ENCODE peak calls at places on chromosomes 6 and 20, in four cellular contexts. One of them, this sample, is unnamed.
A peak's percentile ranks its signal among the peaks of the same experiment; 100 is the strongest.

GRCh38 chr20:10448270-10449156 is 13.4 kb downstream of the SLX4IP start:
- DNase-seq in keratinocyte: no peak
- DNase-seq in heart right ventricle: no peak
- DNase-seq in GM23338: no peak
- DNase-seq in this sample: no peak

GRCh38 chr6:106373502-106374239 is 13.2 kb downstream of the CRYBG1 start:
- DNase-seq in keratinocyte: no peak
- DNase-seq in heart right ventricle: no peak
- DNase-seq in GM23338: no peak
- DNase-seq in this sample: no peak

GRCh38 chr6:124963416-124964083 is 1.3 kb downstream of the RNF217 start:
- DNase-seq in keratinocyte: no peak
- DNase-seq in heart right ventricle: no peak
- DNase-seq in GM23338: peak; percentile 52
- DNase-seq in this sample: no peak

GRCh38 chr20:31476648-31477220 is 1.6 kb downstream of the REM1 start:
- DNase-seq in keratinocyte: no peak
- DNase-seq in heart right ventricle: no peak
- DNase-seq in GM23338: no peak
- DNase-seq in this sample: no peak

GRCh38 chr20:52847739-52848359 is 124.3 kb upstream of the TSHZ2 start:
- DNase-seq in keratinocyte: no peak
- DNase-seq in heart right ventricle: no peak
- DNase-seq in GM23338: no peak
- DNase-seq in this sample: no peak

GRCh38 chr20:11044561-11044960 is 370.8 kb upstream of the JAG1 start:
- DNase-seq in keratinocyte: no peak
- DNase-seq in heart right ventricle: no peak
- DNase-seq in GM23338: no peak
- DNase-seq in this sample: no peak

GRCh38 chr20:5670137-5670536 is 80.1 kb upstream of the SHLD1 start:
- DNase-seq in keratinocyte: no peak
- DNase-seq in heart right ventricle: no peak
- DNase-seq in GM23338: no peak
- DNase-seq in this sample: no peak

GRCh38 chr20:45402946-45403345 is 5.1 kb upstream of the DBNDD2 start:
- DNase-seq in keratinocyte: no peak
- DNase-seq in heart right ventricle: no peak
- DNase-seq in GM23338: no peak
- DNase-seq in this sample: no peak

GRCh38 chr6:40482532-40482931 is 104.6 kb downstream of the LRFN2 start:
- DNase-seq in keratinocyte: no peak
- DNase-seq in heart right ventricle: no peak
- DNase-seq in GM23338: peak; percentile 41
- DNase-seq in this sample: no peak

GRCh38 chr6:169386431-169387057 is 132.9 kb upstream of the THBS2 start:
- DNase-seq in keratinocyte: no peak
- DNase-seq in heart right ventricle: no peak
- DNase-seq in GM23338: no peak
- DNase-seq in this sample: no peak

GRCh38 chr6:90274481-90275030 is 22.1 kb downstream of the BACH2 start:
- DNase-seq in keratinocyte: no peak
- DNase-seq in heart right ventricle: no peak
- DNase-seq in GM23338: peak; percentile 61
- DNase-seq in this sample: no peak

GRCh38 chr6:17703256-17703694 is 3.5 kb downstream of the NUP153 start:
- DNase-seq in keratinocyte: peak; percentile 46
- DNase-seq in heart right ventricle: peak; percentile 10
- DNase-seq in GM23338: no peak
- DNase-seq in this sample: no peak

GRCh38 chr6:14664112-14664592 is 546.6 kb downstream of the CD83 start:
- DNase-seq in keratinocyte: no peak
- DNase-seq in heart right ventricle: no peak
- DNase-seq in GM23338: no peak
- DNase-seq in this sample: no peak

GRCh38 chr6:110170081-110170480 is 9.4 kb downstream of the WASF1 start:
- DNase-seq in keratinocyte: no peak
- DNase-seq in heart right ventricle: no peak
- DNase-seq in GM23338: peak; percentile 16
- DNase-seq in this sample: no peak

GRCh38 chr6:8180327-8181161 is 78.2 kb upstream of the EEF1E1 start:
- DNase-seq in keratinocyte: no peak
- DNase-seq in heart right ventricle: no peak
- DNase-seq in GM23338: peak; percentile 72
- DNase-seq in this sample: no peak

GRCh38 chr20:23435675-23436539 is 3.6 kb upstream of the CSTL1 start:
- DNase-seq in keratinocyte: no peak
- DNase-seq in heart right ventricle: peak; percentile 24
- DNase-seq in GM23338: no peak
- DNase-seq in this sample: no peak

GRCh38 chr20:63667858-63668257 is 9.7 kb downstream of the RTEL1 start:
- DNase-seq in keratinocyte: no peak
- DNase-seq in heart right ventricle: no peak
- DNase-seq in GM23338: no peak
- DNase-seq in this sample: no peak

GRCh38 chr20:19628570-19629134 is 129.4 kb upstream of the RIN2 start:
- DNase-seq in keratinocyte: peak; percentile 21
- DNase-seq in heart right ventricle: peak; percentile 50
- DNase-seq in GM23338: peak; percentile 89
- DNase-seq in this sample: no peak

GRCh38 chr6:145756170-145756662 is 20.9 kb upstream of the EPM2A start:
- DNase-seq in keratinocyte: peak; percentile 81
- DNase-seq in heart right ventricle: peak; percentile 40
- DNase-seq in GM23338: no peak
- DNase-seq in this sample: peak; percentile 70

GRCh38 chr6:104887350-104887749 is 27.6 kb upstream of the HACE1 start:
- DNase-seq in keratinocyte: no peak
- DNase-seq in heart right ventricle: no peak
- DNase-seq in GM23338: peak; percentile 44
- DNase-seq in this sample: no peak

GRCh38 chr20:31722388-31723281 is at the start of gene BCL2L1:
- DNase-seq in keratinocyte: no peak
- DNase-seq in heart right ventricle: peak; percentile 90
- DNase-seq in GM23338: peak; percentile 96
- DNase-seq in this sample: peak; percentile 91

GRCh38 chr6:106973841-106974336 is 640 bp downstream of the CD24 start:
- DNase-seq in keratinocyte: no peak
- DNase-seq in heart right ventricle: no peak
- DNase-seq in GM23338: peak; percentile 32
- DNase-seq in this sample: no peak

GRCh38 chr6:44228433-44228832 is 5.0 kb downstream of the SLC29A1 start:
- DNase-seq in keratinocyte: no peak
- DNase-seq in heart right ventricle: no peak
- DNase-seq in GM23338: no peak
- DNase-seq in this sample: no peak

DNA sequence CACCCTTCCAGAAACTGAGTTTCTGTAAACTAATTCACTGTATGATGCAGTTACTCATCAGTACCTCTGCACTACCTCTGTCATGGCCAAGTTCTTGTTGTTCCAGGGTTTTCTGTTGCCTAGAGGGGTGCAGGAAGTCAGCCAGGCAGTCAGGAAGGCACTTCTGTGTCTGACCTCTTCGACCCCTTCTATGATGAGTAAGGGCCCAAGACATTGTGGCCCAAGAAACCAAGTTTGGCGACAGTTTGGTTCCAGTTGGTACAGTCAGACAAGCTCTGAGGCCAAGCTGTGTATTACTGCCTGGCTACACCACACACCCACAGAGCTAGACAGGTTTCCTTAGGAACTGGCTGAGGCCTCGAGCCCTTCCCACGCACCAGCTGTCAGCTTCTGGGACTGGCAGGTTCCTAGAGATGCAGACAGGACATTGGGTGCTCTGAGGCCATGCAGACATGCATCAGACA is 41.2 kb downstream of the TRAF3IP2 start:
- DNase-seq in keratinocyte: no peak
- DNase-seq in heart right ventricle: no peak
- DNase-seq in GM23338: no peak
- DNase-seq in this sample: peak; percentile 55
- H3K4me1 ChIP-seq in keratinocyte: peaks cover 42% of the 10 kb centered on the region
- H3K4me1 ChIP-seq in heart right ventricle: peaks cover 68% of the 10 kb centered on the region
- H3K4me1 ChIP-seq in GM23338: no peaks in the 10 kb centered on the region
- H3K4me1 ChIP-seq in this sample: peaks cover 63% of the 10 kb centered on the region

GRCh38 chr6:3542032-3542640 is 85.3 kb upstream of the SLC22A23 start:
- DNase-seq in keratinocyte: no peak
- DNase-seq in heart right ventricle: no peak
- DNase-seq in GM23338: no peak
- DNase-seq in this sample: no peak

GRCh38 chr6:3545156-3545555 is 88.3 kb upstream of the SLC22A23 start:
- DNase-seq in keratinocyte: no peak
- DNase-seq in heart right ventricle: no peak
- DNase-seq in GM23338: no peak
- DNase-seq in this sample: no peak

GRCh38 chr6:3538536-3538935 is 81.7 kb upstream of the SLC22A23 start:
- DNase-seq in keratinocyte: no peak
- DNase-seq in heart right ventricle: no peak
- DNase-seq in GM23338: no peak
- DNase-seq in this sample: no peak

GRCh38 chr6:3540253-3540820 is 83.5 kb upstream of the SLC22A23 start:
- DNase-seq in keratinocyte: no peak
- DNase-seq in heart right ventricle: no peak
- DNase-seq in GM23338: no peak
- DNase-seq in this sample: no peak

GRCh38 chr6:3540980-3541379 is 84.1 kb upstream of the SLC22A23 start:
- DNase-seq in keratinocyte: no peak
- DNase-seq in heart right ventricle: no peak
- DNase-seq in GM23338: no peak
- DNase-seq in this sample: no peak
- H3K27ac ChIP-seq in keratinocyte: no peak overlapping the region
- H3K27ac ChIP-seq in heart right ventricle: no peak overlapping the region
- H3K27ac ChIP-seq in GM23338: no peak overlapping the region
- H3K27ac ChIP-seq in this sample: no peak overlapping the region

DNA sequence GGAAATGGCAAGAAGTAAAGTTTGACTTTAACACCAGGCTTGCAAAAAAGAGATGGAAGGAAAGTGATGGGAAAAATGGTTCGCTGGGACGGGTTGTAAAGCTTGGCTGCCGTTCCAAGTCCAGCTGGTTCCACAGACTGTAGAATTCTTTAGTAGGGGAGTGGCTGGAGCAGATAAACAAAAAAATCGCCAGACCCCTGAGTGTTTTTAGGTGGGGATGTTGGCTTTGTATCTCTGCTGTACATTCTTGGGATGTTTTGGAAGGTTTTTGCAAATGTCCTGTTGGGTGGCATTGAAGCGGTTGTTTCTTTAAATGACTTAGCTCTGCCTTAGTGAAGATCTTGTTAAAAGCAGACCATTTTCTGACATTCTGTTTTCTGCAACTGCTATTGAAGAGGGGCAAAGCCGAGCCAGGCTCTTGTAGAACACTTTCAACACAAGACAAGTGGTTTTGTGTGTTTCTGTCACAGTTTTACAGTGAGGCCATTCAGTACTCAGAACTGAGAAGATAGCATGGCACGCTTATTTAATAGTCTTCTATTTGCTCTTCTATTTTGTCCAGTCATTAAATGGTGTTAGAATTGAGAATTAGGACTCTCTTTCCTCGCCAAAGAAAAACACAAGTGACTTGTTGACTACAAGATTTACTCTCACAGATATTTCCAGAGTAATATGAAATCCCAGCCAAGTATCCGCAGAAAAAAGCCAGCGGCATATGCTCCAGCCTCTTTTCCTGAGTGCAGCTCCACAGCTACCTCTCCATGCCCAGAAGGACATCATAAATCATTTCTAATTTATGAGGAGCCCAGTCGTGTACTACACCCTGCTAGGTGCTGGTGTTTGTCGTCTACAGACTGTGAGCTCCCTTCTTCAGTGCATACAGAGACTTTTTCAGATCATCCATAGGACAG is 65.7 kb downstream of the PHACTR2 start:
- DNase-seq in keratinocyte: no peak
- DNase-seq in heart right ventricle: peak; percentile 35
- DNase-seq in GM23338: peak; percentile 36
- DNase-seq in this sample: no peak
- H3K4me3 ChIP-seq in keratinocyte: no peak overlapping the region
- H3K4me3 ChIP-seq in heart right ventricle: no peak overlapping the region
- H3K4me3 ChIP-seq in GM23338: no peak overlapping the region
- H3K4me3 ChIP-seq in this sample: peak overlapping the region; percentile 26

DNA sequence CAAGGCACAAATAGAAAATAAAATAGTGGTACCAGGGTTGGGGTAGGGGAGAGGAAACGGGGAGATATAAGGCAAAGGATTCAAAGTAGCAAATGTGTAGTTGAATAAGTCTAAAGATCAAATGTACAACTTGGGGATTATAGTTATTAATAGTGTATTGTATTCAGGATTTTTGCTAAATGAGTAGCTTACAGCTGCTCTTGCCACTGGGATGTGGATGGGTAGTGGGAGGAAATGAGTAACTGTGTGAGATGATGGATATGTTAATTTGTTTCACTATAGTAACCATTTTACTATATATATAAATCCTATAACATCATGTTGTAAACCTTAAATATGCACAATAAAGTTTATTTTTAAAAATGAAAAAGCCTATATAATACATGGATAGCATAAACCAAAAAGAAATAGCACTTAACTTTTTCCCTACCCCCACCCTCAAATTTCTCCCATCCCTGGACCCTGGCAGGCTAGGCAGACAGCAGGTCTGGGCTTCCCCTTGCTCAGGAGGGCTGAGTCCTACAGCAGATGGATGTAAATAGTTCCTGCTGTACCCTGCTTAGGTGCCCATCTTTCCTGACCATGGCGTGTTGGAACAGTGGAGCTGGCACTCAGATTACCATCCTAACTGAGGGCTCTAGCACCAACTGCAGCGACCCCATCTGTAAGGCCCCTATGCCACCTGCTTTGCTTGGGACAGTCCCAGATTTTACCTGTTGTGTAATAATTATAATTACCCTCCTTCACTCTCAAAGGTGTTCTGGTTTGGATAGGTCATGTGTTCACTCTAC is 28.6 kb upstream of the PBOV1 start:
- DNase-seq in keratinocyte: no peak
- DNase-seq in heart right ventricle: no peak
- DNase-seq in GM23338: no peak
- DNase-seq in this sample: no peak
- H3K4me1 ChIP-seq in keratinocyte: peaks cover 17% of the 10 kb centered on the region
- H3K4me1 ChIP-seq in heart right ventricle: no peaks in the 10 kb centered on the region
- H3K4me1 ChIP-seq in GM23338: no peaks in the 10 kb centered on the region
- H3K4me1 ChIP-seq in this sample: peaks cover 6% of the 10 kb centered on the region